ENCODE peak calls at places on chromosomes 3 and 15, in four cellular contexts. C is HepG2, A is WTC11, O is K562. S is an unnamed sample.

GRCh38 chr15:93121089-93121488 is 32.1 kb upstream of the RGMA start:
- DNase-seq in C (no peak), A (no peak), O (no peak), S (no peak)

GRCh38 chr15:98803228-98804056 is 155.1 kb downstream of the IGF1R start:
- DNase-seq in C (no peak), A (no peak), O (no peak), S (no peak)

GRCh38 chr3:14422016-14422963 is 19.9 kb downstream of the SLC6A6 start:
- DNase-seq in C (no peak), A (peak; percentile 67), O (no peak), S (no peak)

GRCh38 chr3:18743761-18744160 is 318.6 kb upstream of the SATB1 start:
- DNase-seq in C (no peak), A (no peak), O (no peak), S (no peak)

GRCh38 chr15:65376767-65377104 is 1.1 kb downstream of the IGDCC3 start:
- DNase-seq in C (no peak), A (no peak), O (no peak), S (no peak)

GRCh38 chr15:92907229-92907628 is 7.1 kb downstream of the CHD2 start:
- DNase-seq in C (no peak), A (no peak), O (no peak), S (no peak)

GRCh38 chr15:78212546-78213424 is 21.6 kb downstream of the ACSBG1 start:
- DNase-seq in C (peak; percentile 23), A (no peak), O (peak; percentile 85), S (no peak)

GRCh38 chr15:57668074-57668473 is 38.4 kb upstream of the POLR2M start:
- DNase-seq in C (no peak), A (no peak), O (no peak), S (no peak)

GRCh38 chr3:42804831-42805821 is 836 bp upstream of the HIGD1A start:
- DNase-seq in C (peak; percentile 82), A (peak; percentile 57), O (peak; percentile 42), S (no peak)

GRCh38 chr15:32970847-32971246 is 223.7 kb downstream of the FMN1 start:
- DNase-seq in C (no peak), A (no peak), O (no peak), S (no peak)

GRCh38 chr15:62848631-62849050 is 193.9 kb upstream of the TPM1 start:
- DNase-seq in C (peak; percentile 13), A (no peak), O (no peak), S (no peak)

GRCh38 chr3:194512895-194513601 is 26.2 kb upstream of the ATP13A3 start:
- DNase-seq in C (peak; percentile 77), A (no peak), O (no peak), S (no peak)

GRCh38 chr15:99409097-99409473 is 156.7 kb upstream of the MEF2A start:
- DNase-seq in C (peak; percentile 66), A (peak; percentile 65), O (no peak), S (no peak)

GRCh38 chr3:71541313-71541712 is 42.2 kb downstream of the FOXP1 start:
- DNase-seq in C (no peak), A (no peak), O (peak; percentile 11), S (no peak)

GRCh38 chr3:71537211-71537611 is 46.3 kb downstream of the FOXP1 start:
- DNase-seq in C (no peak), A (no peak), O (no peak), S (no peak)

GRCh38 chr3:71532639-71533395 is 50.7 kb downstream of the FOXP1 start:
- DNase-seq in C (no peak), A (no peak), O (no peak), S (no peak)

GRCh38 chr3:71533588-71533987 is 49.9 kb downstream of the FOXP1 start:
- DNase-seq in C (no peak), A (no peak), O (no peak), S (no peak)

DNA sequence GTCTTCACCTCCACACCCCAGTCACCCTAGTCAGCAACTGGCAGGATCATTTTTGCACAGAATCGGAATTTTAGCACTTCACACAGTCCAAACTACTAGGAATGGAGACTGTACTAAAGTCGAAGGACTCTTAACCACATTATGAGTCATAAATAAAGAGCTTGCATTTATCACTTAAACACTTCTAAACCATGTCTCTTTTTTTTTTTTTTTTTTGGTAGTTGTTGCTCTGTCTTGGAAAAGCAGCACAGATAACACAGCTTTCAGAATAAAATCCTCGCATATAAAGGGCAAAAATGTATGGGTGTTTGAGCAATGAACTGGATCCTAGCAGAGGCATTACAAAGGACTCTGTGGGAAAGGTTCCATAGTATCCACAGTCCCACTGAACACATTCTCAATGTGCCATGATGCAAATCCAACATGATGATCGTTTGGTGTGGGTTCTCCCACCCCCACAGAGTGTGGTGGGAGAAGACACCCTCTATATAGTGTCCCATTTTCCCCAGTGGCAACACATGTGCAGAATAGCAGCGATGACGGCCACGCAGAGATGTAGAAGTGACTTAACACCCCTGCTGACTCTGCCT is 47.1 kb downstream of the FOXP1 start:
- DNase-seq in C (no peak), A (no peak), O (no peak), S (no peak)
- TF ChIP-seq CBFB in C (no peak), A (no peak), O (no peak), S (no peak)

GRCh38 chr15:45395956-45396355 is 17.6 kb upstream of the GATM start:
- DNase-seq in C (no peak), A (no peak), O (no peak), S (no peak)

GRCh38 chr15:45393851-45394250 is 15.5 kb upstream of the GATM start:
- DNase-seq in C (peak; percentile 59), A (peak; percentile 39), O (no peak), S (no peak)

GRCh38 chr15:45394681-45395080 is 16.3 kb upstream of the GATM start:
- DNase-seq in C (no peak), A (no peak), O (no peak), S (no peak)

GRCh38 chr15:45389351-45389750 is 11.0 kb upstream of the GATM start:
- DNase-seq in C (no peak), A (no peak), O (no peak), S (no peak)

DNA sequence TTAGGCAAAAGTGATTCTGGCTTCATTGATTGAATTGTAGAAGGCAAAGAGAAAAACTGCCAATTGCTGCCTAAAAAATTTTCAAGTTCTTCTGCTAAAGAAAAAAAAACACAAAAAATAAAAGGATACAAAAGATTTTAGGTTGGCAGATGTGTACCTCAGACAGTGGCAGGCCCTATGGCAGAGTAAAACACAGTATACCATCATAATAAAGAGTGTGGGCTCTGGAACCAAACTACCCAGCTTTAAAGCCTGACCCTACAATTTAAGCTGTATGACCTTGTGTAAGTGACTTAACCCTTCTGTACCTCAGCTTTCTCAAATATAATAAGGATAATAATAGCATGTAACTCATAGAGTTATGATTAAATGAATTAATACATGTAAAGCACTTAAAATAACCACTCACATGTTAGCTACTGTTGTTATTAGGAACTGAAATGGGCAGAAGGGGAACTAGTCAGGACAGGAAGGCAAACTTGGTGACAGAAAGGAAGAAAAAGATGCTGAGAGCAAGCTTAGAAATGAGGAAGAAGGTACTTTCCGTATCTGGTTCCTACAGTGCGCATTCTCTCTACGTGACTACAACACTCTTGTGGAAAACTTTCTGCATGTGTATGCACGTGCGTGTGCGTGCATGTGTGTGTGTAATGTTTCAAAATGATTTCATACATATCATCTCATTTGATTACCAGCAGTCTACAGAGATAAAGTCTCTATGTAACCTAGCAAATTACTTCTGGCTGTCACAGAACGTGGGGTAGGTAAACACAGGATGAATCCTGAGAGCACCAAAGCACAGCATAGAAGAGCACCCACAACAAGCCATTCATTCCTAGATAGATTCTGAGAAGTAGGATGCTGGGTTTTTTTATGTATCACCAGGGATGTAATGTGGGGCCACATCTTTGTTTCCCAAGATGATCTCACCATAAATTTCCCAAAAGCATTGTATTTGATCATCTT is 13.7 kb upstream of the GATM start:
- DNase-seq in C (no peak), A (no peak), O (no peak), S (peak; percentile 90)
- TF ChIP-seq CBFB in C (no peak), A (no peak), O (no peak), S (no peak)

GRCh38 chr15:55661431-55661830 is 73.3 kb upstream of the PYGO1 start:
- DNase-seq in C (peak; percentile 69), A (no peak), O (no peak), S (no peak)
- TF ChIP-seq CBFB in C (no peak), A (no peak), O (no peak), S (no peak)

GRCh38 chr3:48400824-48401433 is 28.9 kb downstream of the FBXW12 start:
- DNase-seq in C (peak; percentile 73), A (peak; percentile 50), O (peak; percentile 74), S (peak; percentile 26)
- TF ChIP-seq CBFB in C (no peak), A (no peak), O (no peak), S (no peak)

GRCh38 chr3:118495243-118495642 is 539.4 kb downstream of the IGSF11 start:
- DNase-seq in C (no peak), A (no peak), O (no peak), S (no peak)

GRCh38 chr3:118504906-118505305 is 529.7 kb downstream of the IGSF11 start:
- DNase-seq in C (no peak), A (no peak), O (no peak), S (no peak)

GRCh38 chr3:118505784-118506183 is 528.9 kb downstream of the IGSF11 start:
- DNase-seq in C (no peak), A (no peak), O (no peak), S (no peak)

GRCh38 chr3:118501152-118501551 is 533.5 kb downstream of the IGSF11 start:
- DNase-seq in C (peak; percentile 28), A (peak; percentile 34), O (no peak), S (no peak)
- TF ChIP-seq CBFB in C (no peak), A (no peak), O (no peak), S (no peak)